ENCODE peak calls at places on chromosome 4, in seven cellular contexts. K, W, B, T, P, R and X are unnamed samples. For H3K4me1 and H3K9me3, the result is how much of the 10 kb centered on the place peaks cover.

GRCh38 chr4:98222306-98222705 is 38.9 kb upstream of the RAP1GDS1 start:
- DNase-seq in K (no peak), W (no peak), B (no peak), T (no peak), P (no peak), R (no peak), X (no peak)

GRCh38 chr4:20251796-20252655 is at the start of gene SLIT2:
- DNase-seq in K (peak), W (peak), B (peak), T (peak), P (no peak), R (no peak), X (peak)

GRCh38 chr4:60605651-60606354 is 594.3 kb upstream of the ADGRL3 start:
- DNase-seq in K (no peak), W (no peak), B (no peak), T (peak), P (no peak), R (no peak), X (no peak)

GRCh38 chr4:175542787-175543186 is 269.3 kb downstream of the GPM6A start:
- DNase-seq in K (no peak), W (no peak), B (no peak), T (no peak), P (no peak), R (no peak), X (no peak)

GRCh38 chr4:184416913-184417734 is 57.2 kb downstream of the IRF2 start:
- DNase-seq in K (no peak), W (no peak), B (no peak), T (no peak), P (no peak), R (peak), X (no peak)

GRCh38 chr4:102629686-102630085 is 128.5 kb downstream of the NFKB1 start:
- DNase-seq in K (no peak), W (no peak), B (no peak), T (no peak), P (no peak), R (no peak), X (no peak)

GRCh38 chr4:3353747-3354454 is 61.1 kb downstream of the RGS12 start:
- DNase-seq in K (no peak), W (no peak), B (no peak), T (no peak), P (no peak), R (no peak), X (no peak)

GRCh38 chr4:24856586-24856985 is 56.3 kb downstream of the CCDC149 start:
- DNase-seq in K (no peak), W (no peak), B (no peak), T (peak), P (no peak), R (no peak), X (no peak)

GRCh38 chr4:129446074-129446473 is 350.1 kb downstream of the C4orf33 start:
- DNase-seq in K (no peak), W (no peak), B (peak), T (no peak), P (no peak), R (no peak), X (no peak)

GRCh38 chr4:55398966-55399365 is 3.2 kb downstream of the TMEM165 start:
- DNase-seq in K (no peak), W (no peak), B (no peak), T (peak), P (no peak), R (no peak), X (no peak)

GRCh38 chr4:48016141-48017107 is at the start of the genes CNGA1 and NIPAL1:
- DNase-seq in K (peak), W (peak), B (peak), T (peak), P (no peak), R (peak), X (peak)

GRCh38 chr4:20418865-20419451 is 167.3 kb downstream of the SLIT2 start:
- DNase-seq in K (no peak), W (no peak), B (no peak), T (peak), P (no peak), R (peak), X (no peak)

GRCh38 chr4:163505374-163505773 is 10.9 kb downstream of the TMA16 start:
- DNase-seq in K (no peak), W (no peak), B (no peak), T (peak), P (no peak), R (no peak), X (no peak)
- TF ChIP-seq CTCF in K (no peak), W (no peak), B (no peak), T (no peak), P (no peak), R (no peak), X (no peak)

DNA sequence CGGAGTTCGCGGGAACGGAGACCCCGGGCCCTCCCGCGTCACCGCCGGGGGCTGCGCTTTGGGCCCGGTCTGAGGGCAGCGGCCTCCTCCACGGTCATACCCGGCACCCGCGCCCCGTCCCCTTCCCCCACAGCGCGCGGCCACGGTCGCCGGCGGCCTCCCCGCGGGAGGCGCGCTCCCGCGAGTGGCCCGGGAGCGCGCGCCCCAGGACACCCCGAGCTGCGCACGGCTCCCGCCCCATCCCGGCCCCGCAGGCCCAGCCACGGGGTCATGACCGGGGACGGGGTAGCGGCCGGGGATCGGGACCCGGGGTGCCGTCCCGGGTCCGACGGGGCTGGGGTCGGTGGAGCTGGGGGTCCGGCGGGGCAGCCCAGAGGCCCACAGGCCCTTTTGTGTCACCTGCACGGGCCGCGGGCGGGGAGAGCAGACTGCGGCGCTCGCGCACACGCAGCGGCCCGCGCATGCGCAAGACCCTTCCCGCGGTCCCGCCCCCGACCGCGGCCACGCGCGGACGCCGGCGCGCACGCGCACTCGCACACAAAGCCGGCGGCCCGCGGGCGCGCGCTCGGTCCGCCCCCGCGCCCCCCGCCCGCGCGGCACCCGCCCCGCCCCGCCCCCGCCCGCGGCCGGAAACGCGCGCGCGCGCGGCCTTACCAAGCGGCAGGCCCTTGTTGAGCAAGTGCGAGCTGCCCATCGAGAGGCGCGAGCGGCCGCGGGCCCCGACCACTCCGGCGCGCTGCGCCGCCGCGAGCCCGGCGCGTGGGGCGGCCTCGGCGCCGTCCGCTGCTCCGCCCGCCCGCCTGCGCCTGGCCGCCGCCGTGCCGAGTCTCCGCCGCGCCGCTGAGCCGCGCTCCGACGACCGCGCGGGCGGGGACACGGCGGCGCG is at the start of gene CTBP1:
- DNase-seq in K (peak), W (peak), B (peak), T (peak), P (peak), R (peak), X (peak)
- H3K4me1 ChIP-seq in K (under half), W (under half), B (half or more), T (under half), P (under half), R (under half), X (under half)

GRCh38 chr4:85611661-85612060 is 136.7 kb downstream of the ARHGAP24 start:
- DNase-seq in K (no peak), W (no peak), B (no peak), T (no peak), P (no peak), R (no peak), X (no peak)

GRCh38 chr4:85617202-85617601 is 142.3 kb downstream of the ARHGAP24 start:
- DNase-seq in K (no peak), W (no peak), B (no peak), T (no peak), P (no peak), R (no peak), X (no peak)

GRCh38 chr4:85610450-85610849 is 135.5 kb downstream of the ARHGAP24 start:
- DNase-seq in K (no peak), W (no peak), B (no peak), T (no peak), P (no peak), R (no peak), X (no peak)

GRCh38 chr4:85613901-85614300 is 139.0 kb downstream of the ARHGAP24 start:
- DNase-seq in K (no peak), W (no peak), B (no peak), T (no peak), P (no peak), R (no peak), X (no peak)
- H3K9me3 ChIP-seq in K (under half), W (under half), B (under half), T (under half), P (under half), R (under half), X (under half)

GRCh38 chr4:80592950-80593349 is 257.4 kb downstream of the CFAP299 start:
- DNase-seq in K (no peak), W (no peak), B (no peak), T (no peak), P (no peak), R (peak), X (no peak)
- TF ChIP-seq CTCF in K (no peak), W (no peak), B (no peak), T (peak), P (peak), R (peak), X (peak)

DNA sequence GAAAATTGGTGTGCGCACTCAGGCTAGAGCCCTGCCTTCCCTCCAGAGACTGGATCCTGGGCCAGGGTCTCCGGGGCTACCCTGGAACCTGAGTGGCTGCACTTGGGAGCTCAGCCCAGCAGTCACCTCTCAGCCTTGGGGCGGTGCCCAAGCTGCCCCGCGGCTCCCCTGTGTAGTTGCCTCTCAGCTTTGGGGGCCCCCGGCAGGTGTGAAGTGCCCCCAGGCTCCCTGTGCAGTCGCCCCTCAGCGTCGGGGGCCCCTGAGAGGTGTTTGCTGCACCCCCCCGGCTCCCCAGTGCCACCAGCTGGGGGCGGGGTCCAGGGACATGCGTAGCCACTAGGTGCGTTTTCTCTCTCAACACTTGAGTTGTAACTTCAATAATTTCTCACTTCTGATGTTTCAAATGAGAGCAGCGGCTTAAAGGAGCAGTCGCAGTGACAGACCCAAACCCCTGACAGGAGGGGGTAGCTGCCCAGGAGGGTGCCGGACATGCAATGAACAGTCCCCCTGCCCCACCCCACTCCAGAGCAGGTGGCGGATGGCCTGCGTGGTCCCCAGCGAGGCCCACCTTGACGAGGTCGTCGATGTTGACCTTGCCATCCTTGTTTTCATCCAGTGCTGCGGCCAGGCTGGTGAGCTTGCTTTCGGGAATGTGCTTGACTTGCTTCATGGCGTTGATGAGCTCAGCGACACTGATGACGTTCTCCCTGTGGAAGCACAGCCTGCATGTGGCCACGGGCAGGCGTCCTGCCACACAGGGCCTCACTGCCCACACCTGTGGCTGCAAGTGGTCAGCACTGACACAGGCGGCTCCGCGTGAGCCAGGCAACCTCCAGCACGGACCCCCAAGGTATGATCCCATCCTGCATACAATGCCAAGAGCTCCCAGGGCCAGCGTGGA is 22.3 kb downstream of the FGFR3 start:
- DNase-seq in K (no peak), W (no peak), B (no peak), T (no peak), P (no peak), R (no peak), X (no peak)
- H3K4me1 ChIP-seq in K (under half), W (under half), B (under half), T (under half), P (under half), R (under half), X (under half)

DNA sequence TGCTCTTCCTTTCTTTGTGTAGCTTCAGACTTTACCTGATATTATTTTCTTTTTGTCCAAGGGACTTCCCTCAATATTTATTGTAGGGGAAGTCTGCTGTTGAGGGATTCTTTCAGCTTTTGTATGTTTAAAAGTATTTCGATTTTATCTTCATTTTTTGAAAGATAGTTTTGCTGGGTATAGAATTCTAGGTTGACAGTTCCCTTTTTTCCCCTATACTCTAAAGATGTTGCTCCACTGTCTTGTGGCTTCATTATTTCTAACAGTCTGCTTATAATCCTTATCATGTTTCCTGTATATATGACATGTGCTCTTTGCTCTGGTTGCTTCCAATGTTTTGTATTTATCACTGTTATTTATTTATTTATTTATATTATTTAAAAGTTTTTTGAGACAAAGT is 57.3 kb downstream of the CYTL1 start:
- DNase-seq in K (no peak), W (no peak), B (no peak), T (no peak), P (no peak), R (no peak), X (no peak)
- H3K9me3 ChIP-seq in K (under half), W (under half), B (under half), T (under half), P (under half), R (under half), X (under half)

GRCh38 chr4:1318488-1319213 is 28.4 kb upstream of the UVSSA start:
- DNase-seq in K (no peak), W (no peak), B (peak), T (no peak), P (no peak), R (no peak), X (no peak)
- TF ChIP-seq CTCF in K (no peak), W (no peak), B (no peak), T (peak), P (no peak), R (peak), X (peak)